ENCODE peak calls at places on chromosomes 13 and 19, in nine cellular contexts. One of them, this sample, is unnamed.

GRCh38 chr13:93217701-93218100 is 8.9 kb upstream of the GPC6 start:
- DNase-seq in BJ: no peak
- DNase-seq in fibroblast of pulmonary artery: no peak
- DNase-seq in astrocyte of the cerebellum: no peak
- DNase-seq in dorsolateral prefrontal cortex: no peak
- DNase-seq in cardiac fibroblast: no peak
- DNase-seq in psoas muscle: no peak
- DNase-seq in CD8-positive, alpha-beta T cell: no peak
- DNase-seq in A549: no peak
- DNase-seq in this sample: no peak

GRCh38 chr13:28744656-28745055 is 25.9 kb upstream of the SLC46A3 start:
- DNase-seq in BJ: no peak
- DNase-seq in fibroblast of pulmonary artery: no peak
- DNase-seq in astrocyte of the cerebellum: no peak
- DNase-seq in dorsolateral prefrontal cortex: no peak
- DNase-seq in cardiac fibroblast: no peak
- DNase-seq in psoas muscle: no peak
- DNase-seq in CD8-positive, alpha-beta T cell: no peak
- DNase-seq in A549: no peak
- DNase-seq in this sample: no peak

GRCh38 chr19:34220472-34221063 is 33.8 kb upstream of the GARRE1 start:
- DNase-seq in BJ: no peak
- DNase-seq in fibroblast of pulmonary artery: peak; percentile 81
- DNase-seq in astrocyte of the cerebellum: no peak
- DNase-seq in dorsolateral prefrontal cortex: no peak
- DNase-seq in cardiac fibroblast: peak; percentile 83
- DNase-seq in psoas muscle: no peak
- DNase-seq in CD8-positive, alpha-beta T cell: peak; percentile 66
- DNase-seq in A549: peak; percentile 87
- DNase-seq in this sample: no peak

GRCh38 chr13:74136089-74136658 is 2.0 kb upstream of the KLF12 start:
- DNase-seq in BJ: no peak
- DNase-seq in fibroblast of pulmonary artery: peak; percentile 61
- DNase-seq in astrocyte of the cerebellum: no peak
- DNase-seq in dorsolateral prefrontal cortex: no peak
- DNase-seq in cardiac fibroblast: peak; percentile 73
- DNase-seq in psoas muscle: peak; percentile 52
- DNase-seq in CD8-positive, alpha-beta T cell: peak; percentile 62
- DNase-seq in A549: no peak
- DNase-seq in this sample: peak; percentile 63

GRCh38 chr19:2582984-2583956 is 107.3 kb downstream of the GADD45B start:
- DNase-seq in BJ: no peak
- DNase-seq in fibroblast of pulmonary artery: peak; percentile 31
- DNase-seq in astrocyte of the cerebellum: no peak
- DNase-seq in dorsolateral prefrontal cortex: no peak
- DNase-seq in cardiac fibroblast: peak; percentile 26
- DNase-seq in psoas muscle: no peak
- DNase-seq in CD8-positive, alpha-beta T cell: no peak
- DNase-seq in A549: no peak
- DNase-seq in this sample: no peak

GRCh38 chr19:15595069-15595468 is 19.9 kb upstream of the CYP4F8 start:
- DNase-seq in BJ: no peak
- DNase-seq in fibroblast of pulmonary artery: no peak
- DNase-seq in astrocyte of the cerebellum: no peak
- DNase-seq in dorsolateral prefrontal cortex: no peak
- DNase-seq in cardiac fibroblast: peak; percentile 10
- DNase-seq in psoas muscle: no peak
- DNase-seq in CD8-positive, alpha-beta T cell: peak; percentile 7
- DNase-seq in A549: no peak
- DNase-seq in this sample: no peak

GRCh38 chr19:49801966-49802661 is 11.0 kb downstream of the FUZ start:
- DNase-seq in BJ: peak; percentile 29
- DNase-seq in fibroblast of pulmonary artery: peak; percentile 90
- DNase-seq in astrocyte of the cerebellum: peak; percentile 66
- DNase-seq in dorsolateral prefrontal cortex: peak; percentile 93
- DNase-seq in cardiac fibroblast: peak; percentile 90
- DNase-seq in psoas muscle: peak; percentile 96
- DNase-seq in CD8-positive, alpha-beta T cell: no peak
- DNase-seq in A549: no peak
- DNase-seq in this sample: peak; percentile 79

GRCh38 chr19:29537181-29537580 is 11.4 kb downstream of the VSTM2B start:
- DNase-seq in BJ: no peak
- DNase-seq in fibroblast of pulmonary artery: no peak
- DNase-seq in astrocyte of the cerebellum: no peak
- DNase-seq in dorsolateral prefrontal cortex: no peak
- DNase-seq in cardiac fibroblast: no peak
- DNase-seq in psoas muscle: no peak
- DNase-seq in CD8-positive, alpha-beta T cell: peak; percentile 25
- DNase-seq in A549: no peak
- DNase-seq in this sample: no peak

GRCh38 chr19:44592451-44592890 is 20.9 kb upstream of the IGSF23 start:
- DNase-seq in BJ: no peak
- DNase-seq in fibroblast of pulmonary artery: no peak
- DNase-seq in astrocyte of the cerebellum: no peak
- DNase-seq in dorsolateral prefrontal cortex: no peak
- DNase-seq in cardiac fibroblast: no peak
- DNase-seq in psoas muscle: no peak
- DNase-seq in CD8-positive, alpha-beta T cell: no peak
- DNase-seq in A549: no peak
- DNase-seq in this sample: no peak

GRCh38 chr19:17137417-17137816 is 61.8 kb downstream of the MYO9B start:
- DNase-seq in BJ: no peak
- DNase-seq in fibroblast of pulmonary artery: no peak
- DNase-seq in astrocyte of the cerebellum: no peak
- DNase-seq in dorsolateral prefrontal cortex: no peak
- DNase-seq in cardiac fibroblast: no peak
- DNase-seq in psoas muscle: no peak
- DNase-seq in CD8-positive, alpha-beta T cell: no peak
- DNase-seq in A549: no peak
- DNase-seq in this sample: no peak

GRCh38 chr13:23467048-23467931 is 33.8 kb upstream of the SACS start:
- DNase-seq in BJ: peak; percentile 41
- DNase-seq in fibroblast of pulmonary artery: no peak
- DNase-seq in astrocyte of the cerebellum: no peak
- DNase-seq in dorsolateral prefrontal cortex: no peak
- DNase-seq in cardiac fibroblast: no peak
- DNase-seq in psoas muscle: no peak
- DNase-seq in CD8-positive, alpha-beta T cell: no peak
- DNase-seq in A549: no peak
- DNase-seq in this sample: no peak

GRCh38 chr19:1525343-1525742 is 1.5 kb downstream of the PLK5 start:
- DNase-seq in BJ: no peak
- DNase-seq in fibroblast of pulmonary artery: no peak
- DNase-seq in astrocyte of the cerebellum: no peak
- DNase-seq in dorsolateral prefrontal cortex: no peak
- DNase-seq in cardiac fibroblast: no peak
- DNase-seq in psoas muscle: no peak
- DNase-seq in CD8-positive, alpha-beta T cell: no peak
- DNase-seq in A549: no peak
- DNase-seq in this sample: no peak

GRCh38 chr19:10918359-10918758 is 10.1 kb downstream of the YIPF2 start:
- DNase-seq in BJ: no peak
- DNase-seq in fibroblast of pulmonary artery: no peak
- DNase-seq in astrocyte of the cerebellum: no peak
- DNase-seq in dorsolateral prefrontal cortex: no peak
- DNase-seq in cardiac fibroblast: no peak
- DNase-seq in psoas muscle: no peak
- DNase-seq in CD8-positive, alpha-beta T cell: no peak
- DNase-seq in A549: no peak
- DNase-seq in this sample: no peak

GRCh38 chr19:44530777-44531176 is 1.3 kb upstream of the CEACAM20 start:
- DNase-seq in BJ: no peak
- DNase-seq in fibroblast of pulmonary artery: peak; percentile 55
- DNase-seq in astrocyte of the cerebellum: no peak
- DNase-seq in dorsolateral prefrontal cortex: no peak
- DNase-seq in cardiac fibroblast: peak; percentile 45
- DNase-seq in psoas muscle: no peak
- DNase-seq in CD8-positive, alpha-beta T cell: no peak
- DNase-seq in A549: no peak
- DNase-seq in this sample: no peak

GRCh38 chr19:15126511-15126910 is 19.3 kb downstream of the SYDE1 start:
- DNase-seq in BJ: no peak
- DNase-seq in fibroblast of pulmonary artery: no peak
- DNase-seq in astrocyte of the cerebellum: no peak
- DNase-seq in dorsolateral prefrontal cortex: no peak
- DNase-seq in cardiac fibroblast: no peak
- DNase-seq in psoas muscle: no peak
- DNase-seq in CD8-positive, alpha-beta T cell: no peak
- DNase-seq in A549: no peak
- DNase-seq in this sample: no peak

GRCh38 chr13:73326215-73326558 is 267.4 kb downstream of the KLF5 start:
- DNase-seq in BJ: no peak
- DNase-seq in fibroblast of pulmonary artery: no peak
- DNase-seq in astrocyte of the cerebellum: no peak
- DNase-seq in dorsolateral prefrontal cortex: no peak
- DNase-seq in cardiac fibroblast: no peak
- DNase-seq in psoas muscle: no peak
- DNase-seq in CD8-positive, alpha-beta T cell: no peak
- DNase-seq in A549: no peak
- DNase-seq in this sample: no peak

GRCh38 chr19:34181111-34181864 is 9.0 kb downstream of the LSM14A start:
- DNase-seq in BJ: no peak
- DNase-seq in fibroblast of pulmonary artery: no peak
- DNase-seq in astrocyte of the cerebellum: no peak
- DNase-seq in dorsolateral prefrontal cortex: no peak
- DNase-seq in cardiac fibroblast: no peak
- DNase-seq in psoas muscle: no peak
- DNase-seq in CD8-positive, alpha-beta T cell: no peak
- DNase-seq in A549: no peak
- DNase-seq in this sample: no peak

GRCh38 chr13:94601446-94602431 is at the start of gene GPR180:
- DNase-seq in BJ: peak; percentile 98
- DNase-seq in fibroblast of pulmonary artery: peak; percentile 100
- DNase-seq in astrocyte of the cerebellum: peak; percentile 99
- DNase-seq in dorsolateral prefrontal cortex: peak; percentile 85
- DNase-seq in cardiac fibroblast: peak; percentile 99
- DNase-seq in psoas muscle: peak; percentile 97
- DNase-seq in CD8-positive, alpha-beta T cell: peak; percentile 92
- DNase-seq in A549: peak; percentile 94
- DNase-seq in this sample: peak; percentile 97

DNA sequence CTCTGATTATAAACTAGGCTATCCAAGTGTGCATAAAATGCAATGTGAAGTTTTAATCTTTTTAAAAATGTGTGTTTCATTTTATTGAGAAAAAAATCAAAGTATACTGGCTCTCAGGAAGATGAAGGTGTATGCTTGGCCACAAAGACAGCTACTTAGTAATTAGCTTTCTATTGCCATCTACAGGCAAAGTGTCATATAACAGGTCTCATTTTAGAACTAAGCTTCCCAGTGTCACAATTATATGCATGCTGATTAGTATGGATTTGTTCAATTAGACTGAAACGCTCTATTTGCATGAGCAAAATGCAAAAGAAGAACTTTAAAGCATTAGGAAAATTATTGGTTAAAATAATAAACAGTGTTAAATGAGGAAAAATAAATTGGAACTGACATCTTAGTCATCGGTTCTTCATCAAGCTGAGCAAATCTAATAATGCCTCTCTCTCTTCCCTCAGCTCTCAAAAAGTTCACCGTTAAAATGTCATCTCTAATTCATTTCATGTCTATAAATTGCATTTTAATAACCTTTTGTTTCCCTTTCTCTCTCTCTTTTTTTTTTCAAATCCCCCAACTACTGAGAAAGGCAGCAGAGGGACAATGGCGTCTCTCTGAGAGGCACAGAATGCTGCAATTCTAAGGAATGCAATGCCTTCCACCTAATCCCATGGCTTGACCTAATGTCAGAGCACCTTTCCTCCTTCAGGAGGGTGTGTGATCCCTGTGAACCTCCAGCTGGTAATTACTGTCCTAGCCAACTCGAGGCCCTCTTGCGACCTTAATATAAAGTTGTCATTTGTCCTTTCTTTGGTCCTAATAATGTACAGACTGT is 313.1 kb upstream of the MAB21L1 start:
- DNase-seq in BJ: no peak
- DNase-seq in fibroblast of pulmonary artery: peak; percentile 69
- DNase-seq in astrocyte of the cerebellum: no peak
- DNase-seq in dorsolateral prefrontal cortex: no peak
- DNase-seq in cardiac fibroblast: peak; percentile 71
- DNase-seq in psoas muscle: no peak
- DNase-seq in CD8-positive, alpha-beta T cell: no peak
- DNase-seq in A549: peak; percentile 7
- DNase-seq in this sample: no peak
- TF ChIP-seq CTCF in BJ: peak; percentile 60
- TF ChIP-seq CTCF in fibroblast of pulmonary artery: peak; percentile 66
- TF ChIP-seq CTCF in astrocyte of the cerebellum: peak; percentile 53
- TF ChIP-seq CTCF in dorsolateral prefrontal cortex: peak; percentile 30
- TF ChIP-seq CTCF in cardiac fibroblast: peak; percentile 50
- TF ChIP-seq CTCF in psoas muscle: peak; percentile 67
- TF ChIP-seq CTCF in CD8-positive, alpha-beta T cell: no peak
- TF ChIP-seq CTCF in A549: peak; percentile 48
- TF ChIP-seq CTCF in this sample: no peak

GRCh38 chr19:291561-292280 is 518 bp upstream of the PLPP2 start:
- DNase-seq in BJ: no peak
- DNase-seq in fibroblast of pulmonary artery: no peak
- DNase-seq in astrocyte of the cerebellum: no peak
- DNase-seq in dorsolateral prefrontal cortex: no peak
- DNase-seq in cardiac fibroblast: no peak
- DNase-seq in psoas muscle: peak; percentile 23
- DNase-seq in CD8-positive, alpha-beta T cell: no peak
- DNase-seq in A549: no peak
- DNase-seq in this sample: peak; percentile 76
- H3K4me3 ChIP-seq in BJ: peak overlapping the region; percentile 37
- H3K4me3 ChIP-seq in fibroblast of pulmonary artery: no peak overlapping the region
- H3K4me3 ChIP-seq in astrocyte of the cerebellum: peak overlapping the region; percentile 30
- H3K4me3 ChIP-seq in dorsolateral prefrontal cortex: no peak overlapping the region
- H3K4me3 ChIP-seq in cardiac fibroblast: no peak overlapping the region
- H3K4me3 ChIP-seq in psoas muscle: peak overlapping the region; percentile 34
- H3K4me3 ChIP-seq in CD8-positive, alpha-beta T cell: no peak overlapping the region
- H3K4me3 ChIP-seq in A549: peak overlapping the region; percentile 87
- H3K4me3 ChIP-seq in this sample: no peak overlapping the region

GRCh38 chr13:52669677-52670076 is 17.0 kb downstream of the SUGT1 start:
- DNase-seq in BJ: no peak
- DNase-seq in fibroblast of pulmonary artery: no peak
- DNase-seq in astrocyte of the cerebellum: no peak
- DNase-seq in dorsolateral prefrontal cortex: no peak
- DNase-seq in cardiac fibroblast: no peak
- DNase-seq in psoas muscle: no peak
- DNase-seq in CD8-positive, alpha-beta T cell: no peak
- DNase-seq in A549: no peak
- DNase-seq in this sample: no peak
- TF ChIP-seq CTCF in BJ: peak; percentile 2
- TF ChIP-seq CTCF in fibroblast of pulmonary artery: no peak
- TF ChIP-seq CTCF in astrocyte of the cerebellum: no peak
- TF ChIP-seq CTCF in dorsolateral prefrontal cortex: no peak
- TF ChIP-seq CTCF in cardiac fibroblast: no peak
- TF ChIP-seq CTCF in psoas muscle: no peak
- TF ChIP-seq CTCF in CD8-positive, alpha-beta T cell: no peak
- TF ChIP-seq CTCF in A549: no peak
- TF ChIP-seq CTCF in this sample: no peak

DNA sequence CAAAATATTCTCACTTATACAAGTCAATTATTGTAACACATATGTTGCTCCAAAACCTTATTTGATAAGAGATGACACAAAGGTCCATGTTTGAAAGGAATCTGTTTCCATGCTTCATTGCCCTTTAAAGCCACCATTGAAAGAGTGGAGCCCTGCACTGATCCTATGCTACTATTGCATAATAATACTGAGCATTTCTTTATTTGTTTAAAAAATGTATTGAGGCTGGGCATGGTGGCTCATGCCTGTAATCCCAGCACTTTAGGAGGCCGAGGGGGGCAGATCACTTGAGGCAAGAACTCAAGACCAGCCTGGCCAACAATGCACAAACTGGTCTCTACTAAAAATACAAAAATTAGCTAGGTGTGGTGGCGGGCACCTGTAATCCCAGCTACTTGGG is 178.8 kb upstream of the STARD13 start:
- DNase-seq in BJ: no peak
- DNase-seq in fibroblast of pulmonary artery: no peak
- DNase-seq in astrocyte of the cerebellum: no peak
- DNase-seq in dorsolateral prefrontal cortex: no peak
- DNase-seq in cardiac fibroblast: no peak
- DNase-seq in psoas muscle: no peak
- DNase-seq in CD8-positive, alpha-beta T cell: no peak
- DNase-seq in A549: no peak
- DNase-seq in this sample: no peak
- H3K4me3 ChIP-seq in BJ: no peak overlapping the region
- H3K4me3 ChIP-seq in fibroblast of pulmonary artery: no peak overlapping the region
- H3K4me3 ChIP-seq in astrocyte of the cerebellum: no peak overlapping the region
- H3K4me3 ChIP-seq in dorsolateral prefrontal cortex: no peak overlapping the region
- H3K4me3 ChIP-seq in cardiac fibroblast: no peak overlapping the region
- H3K4me3 ChIP-seq in psoas muscle: no peak overlapping the region
- H3K4me3 ChIP-seq in CD8-positive, alpha-beta T cell: no peak overlapping the region
- H3K4me3 ChIP-seq in A549: no peak overlapping the region
- H3K4me3 ChIP-seq in this sample: no peak overlapping the region

This sample was measured in mucosa of descending colon.